ENCODE peak calls at places on chromosomes 3 and 15, in four cellular contexts. O, P, H and C are unnamed samples.
A peak's percentile ranks its signal among the peaks of the same experiment; 100 is the strongest.

GRCh38 chr15:77519540-77519939 is 98.9 kb downstream of the HMG20A start:
- DNase-seq in O (no peak), H (no peak), P (no peak), C (no peak)

GRCh38 chr15:48397841-48398240 is 66.6 kb downstream of the DUT start:
- DNase-seq in H (no peak), P (no peak), O (no peak), C (no peak)

GRCh38 chr3:44026224-44026865 is 215.3 kb upstream of the TOPAZ1 start:
- DNase-seq in H (no peak), O (no peak), P (no peak), C (no peak)

GRCh38 chr15:77507151-77507847 is 86.6 kb downstream of the HMG20A start:
- DNase-seq in H (no peak), O (no peak), P (no peak), C (no peak)

GRCh38 chr15:42118650-42119531 is 24.5 kb upstream of the PLA2G4D start:
- DNase-seq in O (peak; percentile 14), P (no peak), H (no peak), C (no peak)

GRCh38 chr3:53602866-53603265 is 108.5 kb downstream of the CACNA1D start:
- DNase-seq in O (no peak), H (no peak), P (no peak), C (no peak)

GRCh38 chr15:25772500-25772899 is 90.6 kb downstream of the ATP10A start:
- DNase-seq in H (no peak), O (no peak), P (no peak), C (no peak)

GRCh38 chr3:71565326-71565725 is 18.2 kb downstream of the FOXP1 start:
- DNase-seq in H (no peak), O (no peak), P (no peak), C (no peak)

GRCh38 chr3:185402561-185402960 is 39.6 kb downstream of the MAP3K13 start:
- DNase-seq in H (no peak), P (no peak), O (peak; percentile 65), C (no peak)

GRCh38 chr15:94040523-94041248 is 190.7 kb upstream of the MCTP2 start:
- DNase-seq in P (no peak), H (no peak), O (no peak), C (no peak)
- TF ChIP-seq CTCF in P (no peak), H (peak; percentile 6), O (no peak), C (no peak)

DNA sequence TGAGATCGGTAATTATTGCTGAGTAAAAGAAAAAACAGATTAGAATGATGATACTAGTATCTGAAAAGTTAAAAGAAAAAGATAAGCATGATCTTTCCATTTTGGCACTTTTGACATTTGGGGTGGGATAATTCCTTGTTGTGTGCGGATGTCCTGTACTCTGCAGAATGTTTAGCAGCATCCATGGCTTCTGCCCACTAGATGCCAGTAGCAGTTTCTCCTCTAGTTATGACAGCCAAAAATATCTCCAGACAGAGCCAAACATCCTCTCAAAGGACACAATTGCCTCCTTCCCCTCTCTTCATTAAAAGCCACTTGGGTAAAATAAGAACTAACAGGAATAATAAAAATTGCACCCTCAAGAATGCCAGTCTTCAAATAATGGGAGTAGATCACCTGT is 468.8 kb upstream of the GRM7 start:
- DNase-seq in P (no peak), H (no peak), O (no peak), C (no peak)
- TF ChIP-seq CTCF in P (no peak), H (no peak), O (no peak), C (no peak)

GRCh38 chr15:49900836-49901235 is 218.2 kb downstream of the ATP8B4 start:
- DNase-seq in P (no peak), O (no peak), H (no peak), C (no peak)

GRCh38 chr15:49902791-49903481 is 216.1 kb downstream of the ATP8B4 start:
- DNase-seq in H (no peak), P (no peak), O (peak; percentile 82), C (no peak)

GRCh38 chr15:49904296-49904695 is 214.7 kb downstream of the ATP8B4 start:
- DNase-seq in P (no peak), O (no peak), H (no peak), C (no peak)

GRCh38 chr15:49900036-49900435 is 219.0 kb downstream of the ATP8B4 start:
- DNase-seq in P (no peak), O (peak; percentile 64), H (no peak), C (no peak)

GRCh38 chr15:49901867-49902775 is 216.9 kb downstream of the ATP8B4 start:
- DNase-seq in H (no peak), P (no peak), O (peak; percentile 83), C (no peak)
- TF ChIP-seq CTCF in H (peak; percentile 40), P (peak; percentile 56), O (peak; percentile 56), C (no peak)

GRCh38 chr3:14676881-14677280 is 1.9 kb downstream of the C3orf20 start:
- DNase-seq in O (no peak), H (no peak), P (no peak), C (no peak)

GRCh38 chr3:14680716-14681115 is 5.8 kb downstream of the C3orf20 start:
- DNase-seq in O (peak; percentile 8), H (no peak), P (no peak), C (no peak)

GRCh38 chr3:14674841-14675240 is at the start of gene C3orf20:
- DNase-seq in P (no peak), O (no peak), H (no peak), C (no peak)

GRCh38 chr3:14680115-14680514 is 5.2 kb downstream of the C3orf20 start:
- DNase-seq in P (no peak), O (no peak), H (no peak), C (no peak)

DNA sequence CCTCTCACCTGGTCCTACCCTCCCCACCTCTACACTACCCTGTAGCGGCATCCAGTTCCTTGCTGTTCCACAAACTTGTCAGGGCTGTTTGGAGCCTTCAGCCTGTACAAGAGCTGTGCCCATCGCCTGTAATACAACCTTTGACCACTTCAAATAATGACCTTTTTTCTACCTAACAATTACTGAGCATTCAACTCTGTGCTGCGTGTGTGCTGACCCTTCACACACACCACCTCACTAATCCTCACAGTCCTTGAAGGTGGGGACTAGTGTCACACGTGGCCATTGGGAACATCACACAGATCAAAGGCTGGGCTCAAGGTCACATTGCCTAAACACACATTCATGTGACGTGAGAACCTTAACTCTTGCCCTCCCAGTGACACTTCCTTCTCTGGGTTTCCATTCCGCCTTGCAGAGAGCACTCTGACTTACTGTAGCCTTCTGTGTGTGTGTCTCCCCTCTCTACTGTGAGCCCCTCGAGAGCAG is 3.1 kb downstream of the C3orf20 start:
- DNase-seq in P (no peak), O (no peak), H (no peak), C (no peak)
- TF ChIP-seq CTCF in P (no peak), O (no peak), H (no peak), C (no peak)

GRCh38 chr15:88701561-88702095 is 62.8 kb downstream of the ISG20 start:
- DNase-seq in H (no peak), P (no peak), O (no peak), C (peak; percentile 70)
- TF ChIP-seq CTCF in H (peak; percentile 17), P (no peak), O (peak; percentile 42), C (peak; percentile 63)

DNA sequence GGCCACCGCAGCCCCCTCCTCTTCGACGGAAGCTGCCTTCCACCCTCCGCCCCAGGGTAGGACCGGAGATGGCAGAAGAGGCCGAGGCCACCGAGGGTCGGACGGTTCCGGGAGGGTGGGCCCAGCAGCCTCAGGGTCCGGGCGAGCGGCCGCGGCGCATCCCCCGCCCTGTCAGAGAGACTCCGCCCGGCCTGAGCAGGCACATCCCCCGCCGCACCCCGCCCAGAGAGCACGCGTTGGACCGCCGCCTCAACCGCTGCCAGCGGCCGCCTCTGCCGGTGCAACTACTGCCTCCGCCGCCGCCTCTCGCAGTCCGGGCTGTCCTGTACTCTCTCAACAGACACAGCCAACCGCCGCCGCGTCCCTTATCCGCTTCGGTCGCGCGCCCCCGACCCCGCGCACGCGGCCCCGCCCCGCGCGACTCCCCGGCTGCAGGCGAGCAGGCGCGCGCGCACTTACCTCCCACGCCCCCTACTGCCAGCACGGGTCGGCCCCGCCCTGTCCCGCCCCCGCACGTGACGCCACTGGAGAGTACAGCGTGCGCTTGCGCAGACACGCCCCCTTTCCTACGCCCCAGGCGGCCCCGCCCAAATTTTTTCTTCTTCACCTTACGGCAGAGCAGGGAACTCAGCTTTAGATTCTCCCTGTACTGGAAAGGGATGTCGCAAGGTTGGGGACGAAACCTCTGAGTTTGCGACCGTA is at the start of gene MYO9A:
- DNase-seq in P (peak; percentile 96), O (peak; percentile 99), H (peak; percentile 96), C (peak; percentile 98)
- TF ChIP-seq CTCF in P (no peak), O (no peak), H (no peak), C (no peak)

GRCh38 chr3:126180477-126181397 is at the start of gene ALDH1L1:
- DNase-seq in H (no peak), P (no peak), O (peak; percentile 81), C (no peak)
- TF ChIP-seq CTCF in H (no peak), P (no peak), O (no peak), C (no peak)

GRCh38 chr3:148759425-148759824 is 61.7 kb downstream of the AGTR1 start:
- DNase-seq in H (no peak), P (no peak), O (no peak), C (no peak)

GRCh38 chr3:148758303-148758884 is 60.7 kb downstream of the AGTR1 start:
- DNase-seq in H (no peak), O (peak; percentile 20), P (no peak), C (no peak)

GRCh38 chr3:148763921-148764320 is 63.7 kb upstream of the CPB1 start:
- DNase-seq in O (peak; percentile 4), P (no peak), H (no peak), C (no peak)
- TF ChIP-seq CTCF in O (no peak), P (no peak), H (no peak), C (no peak)

GRCh38 chr3:89049119-89049518 is 58.3 kb upstream of the EPHA3 start:
- DNase-seq in O (no peak), H (no peak), P (no peak), C (no peak)
- TF ChIP-seq CTCF in O (peak; percentile 21), H (peak; percentile 29), P (peak; percentile 38), C (no peak)